ENCODE peak calls at places on chromosomes 3 and 15, in six cellular contexts. X is EL; C is neural progenitor cell; Q is fibroblast of mammary gland; A is activated CD8-positive, alpha-beta memory T cell treated with anti-CD3 and anti-CD28 coated beads for 1 hour; G is BJ. E is an unnamed sample.

GRCh38 chr3:13461169-13462124 is 18.7 kb upstream of the HDAC11 start:
- DNase-seq in C (peak), Q (peak), G (no peak), X (peak), A (peak), E (no peak)

GRCh38 chr3:99751649-99752048 is 66.0 kb upstream of the CMSS1 start:
- DNase-seq in X (peak), Q (peak), G (peak), C (no peak), A (no peak), E (no peak)

GRCh38 chr3:24242012-24242698 is 252.5 kb downstream of the THRB start:
- DNase-seq in G (no peak), C (no peak), X (peak), Q (peak), A (no peak), E (no peak)

GRCh38 chr3:94004301-94004910 is 24.0 kb downstream of the STX19 start:
- DNase-seq in C (peak), Q (peak), G (no peak), A (no peak), X (peak), E (peak)

GRCh38 chr15:39140060-39140604 is 440.7 kb upstream of the THBS1 start:
- DNase-seq in Q (peak), X (peak), A (no peak), C (no peak), G (no peak), E (peak)

GRCh38 chr3:40452562-40452875 is 4.6 kb upstream of the RPL14 start:
- DNase-seq in Q (no peak), A (no peak), X (no peak), C (no peak), G (no peak), E (no peak)

GRCh38 chr3:181629701-181630100 is 82.0 kb upstream of the SOX2 start:
- DNase-seq in G (no peak), A (no peak), Q (no peak), C (no peak), X (no peak), E (no peak)

GRCh38 chr3:124229407-124229806 is 237.5 kb upstream of the ROPN1 start:
- DNase-seq in X (no peak), Q (no peak), A (no peak), G (no peak), C (no peak), E (no peak)

GRCh38 chr3:159882784-159883779 is 105.6 kb upstream of the IL12A start:
- DNase-seq in A (no peak), X (peak), C (peak), Q (peak), G (no peak), E (peak)

GRCh38 chr3:59127071-59127470 is 77.2 kb upstream of the CFAP20DC start:
- DNase-seq in C (no peak), X (peak), Q (peak), A (no peak), G (peak), E (peak)

GRCh38 chr15:41965441-41966413 is 6.6 kb downstream of the EHD4 start:
- DNase-seq in X (no peak), G (no peak), A (no peak), C (no peak), Q (no peak), E (no peak)

GRCh38 chr15:37088436-37088835 is 11.9 kb downstream of the MEIS2 start:
- DNase-seq in A (no peak), X (no peak), Q (no peak), C (no peak), G (no peak), E (no peak)

E was measured in AG04449.